ENCODE peak calls at places on chromosome 16, in eight cellular contexts. S is adrenal gland; P is left ventricle myocardium inferior; I is cardiac muscle cell; O is CD4-positive, alpha-beta T cell; B is fibroblast of the aortic adventitia; Y is HFFc6; L is progenitor cell of endocrine pancreas. W is an unnamed sample.

GRCh38 chr16:88690341-88691128 is 4.2 kb upstream of the SNAI3 start:
- DNase-seq in O (no peak), Y (no peak), B (no peak), I (no peak), L (no peak), S (no peak), P (no peak), W (no peak)

GRCh38 chr16:56227936-56228335 is 36.6 kb downstream of the GNAO1 start:
- DNase-seq in P (no peak), I (no peak), B (no peak), S (no peak), O (no peak), Y (no peak), L (no peak), W (no peak)

GRCh38 chr16:14658063-14658462 is 25.3 kb downstream of the BFAR start:
- DNase-seq in B (no peak), O (no peak), I (no peak), Y (no peak), P (no peak), S (no peak), L (no peak), W (no peak)

GRCh38 chr16:30183236-30183960 is at the start of gene CORO1A:
- DNase-seq in L (peak), B (peak), S (peak), P (peak), Y (peak), I (peak), O (peak), W (peak)

GRCh38 chr16:19997264-19997663 is 76.4 kb downstream of the GPR139 start:
- DNase-seq in S (no peak), I (no peak), Y (no peak), P (no peak), L (no peak), O (no peak), B (no peak), W (no peak)

GRCh38 chr16:86868070-86868469 is 289.7 kb downstream of the FOXL1 start:
- DNase-seq in I (no peak), Y (no peak), L (no peak), B (no peak), P (no peak), O (no peak), S (no peak), W (no peak)

GRCh38 chr16:88977028-88977844 is at the start of gene CBFA2T3:
- DNase-seq in L (no peak), I (peak), S (peak), P (peak), O (no peak), Y (no peak), B (no peak), W (peak)

GRCh38 chr16:30626230-30626629 is 16.0 kb upstream of the ZNF689 start:
- DNase-seq in I (no peak), B (no peak), O (no peak), Y (no peak), L (no peak), S (no peak), P (no peak), W (no peak)

GRCh38 chr16:66717112-66717675 is 20.7 kb upstream of the CMTM4 start:
- DNase-seq in O (no peak), I (peak), Y (peak), L (no peak), S (peak), P (peak), B (no peak), W (peak)

GRCh38 chr16:81585785-81586184 is 141.2 kb downstream of the CMIP start:
- DNase-seq in L (no peak), I (no peak), P (no peak), Y (no peak), B (no peak), S (no peak), O (no peak), W (no peak)

GRCh38 chr16:28875134-28876015 is 2.9 kb upstream of the ATP2A1 start:
- DNase-seq in L (no peak), I (no peak), S (no peak), B (no peak), P (no peak), O (no peak), Y (no peak), W (no peak)

GRCh38 chr16:12584488-12585233 is 219.0 kb downstream of the CPPED1 start:
- DNase-seq in B (no peak), L (no peak), O (no peak), I (peak), Y (no peak), S (no peak), P (no peak), W (no peak)

GRCh38 chr16:82481455-82481854 is 145.3 kb upstream of the CDH13 start:
- DNase-seq in P (no peak), L (no peak), O (no peak), Y (no peak), S (no peak), B (no peak), I (no peak), W (no peak)

GRCh38 chr16:51641191-51641765 is 490.2 kb upstream of the SALL1 start:
- DNase-seq in P (no peak), Y (peak), I (no peak), S (no peak), B (peak), L (no peak), O (no peak), W (no peak)

GRCh38 chr16:51637744-51638100 is 486.7 kb upstream of the SALL1 start:
- DNase-seq in B (peak), Y (no peak), I (peak), L (no peak), P (no peak), O (no peak), S (no peak), W (no peak)

GRCh38 chr16:51638338-51639135 is 487.5 kb upstream of the SALL1 start:
- DNase-seq in Y (peak), B (peak), P (no peak), O (no peak), I (no peak), S (no peak), L (no peak), W (no peak)

GRCh38 chr16:51636913-51637743 is 486.1 kb upstream of the SALL1 start:
- DNase-seq in O (no peak), L (no peak), B (no peak), P (no peak), I (peak), S (no peak), Y (peak), W (no peak)

DNA sequence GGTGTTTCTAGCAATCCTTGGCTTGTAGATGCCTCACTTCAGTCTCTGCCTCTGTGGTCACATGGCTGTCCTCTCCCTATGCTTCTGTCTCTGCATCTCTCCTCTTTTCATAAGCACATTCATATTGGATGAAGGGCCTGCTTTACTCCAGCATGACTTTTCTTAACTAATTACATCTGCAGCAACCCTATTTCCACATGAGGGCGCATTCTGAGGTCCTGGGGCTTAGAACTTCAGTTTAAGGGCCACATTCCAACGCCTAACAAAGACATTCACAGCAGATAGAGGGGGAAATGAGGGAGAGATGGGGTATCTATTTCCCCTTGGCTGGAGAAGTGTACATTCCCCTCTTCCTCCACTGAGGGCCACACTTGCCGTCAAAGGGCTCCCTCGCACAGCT is 489.1 kb upstream of the SALL1 start:
- DNase-seq in O (no peak), Y (no peak), B (no peak), S (no peak), I (no peak), L (no peak), P (no peak), W (no peak)
- TF ChIP-seq CTCF in O (no peak), Y (peak), B (no peak), S (no peak), I (no peak), L (no peak), P (no peak), W (no peak)

DNA sequence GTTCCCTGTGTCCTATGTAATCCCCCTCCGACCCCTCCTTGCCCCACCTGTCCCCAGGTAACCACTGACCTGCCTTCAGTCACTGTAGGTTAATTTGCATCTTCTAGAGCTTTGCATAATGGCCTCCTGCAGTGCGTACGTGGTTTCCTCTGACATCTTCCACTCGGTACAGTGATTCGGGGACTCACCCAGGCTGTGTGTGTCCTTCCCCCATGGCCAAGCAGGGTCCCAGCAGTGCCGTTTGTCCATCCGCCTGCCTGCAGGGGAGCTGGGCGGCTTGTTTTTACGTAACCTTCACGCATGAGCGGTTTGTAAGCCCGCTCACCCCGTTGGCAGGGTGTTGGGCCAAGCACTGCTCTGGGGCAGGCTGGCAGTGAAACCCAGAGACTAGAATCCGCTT is 7.9 kb downstream of the MAPK8IP3 start:
- DNase-seq in B (no peak), Y (no peak), O (no peak), S (no peak), P (no peak), L (no peak), I (no peak), W (no peak)
- TF ChIP-seq CTCF in B (no peak), Y (no peak), O (no peak), S (no peak), P (no peak), L (no peak), I (no peak), W (no peak)

GRCh38 chr16:47928008-47928407 is 227.8 kb downstream of the ABCC12 start:
- DNase-seq in L (no peak), S (no peak), P (no peak), B (no peak), Y (no peak), I (no peak), O (no peak), W (no peak)
- TF ChIP-seq CTCF in L (no peak), S (no peak), P (no peak), B (no peak), Y (peak), I (no peak), O (no peak), W (no peak)

GRCh38 chr16:85238233-85238647 is 126.0 kb upstream of the CIBAR2 start:
- DNase-seq in O (no peak), B (peak), L (no peak), S (peak), Y (peak), P (peak), I (peak), W (no peak)
- TF ChIP-seq CTCF in O (no peak), B (peak), L (no peak), S (no peak), Y (peak), P (no peak), I (peak), W (no peak)

DNA sequence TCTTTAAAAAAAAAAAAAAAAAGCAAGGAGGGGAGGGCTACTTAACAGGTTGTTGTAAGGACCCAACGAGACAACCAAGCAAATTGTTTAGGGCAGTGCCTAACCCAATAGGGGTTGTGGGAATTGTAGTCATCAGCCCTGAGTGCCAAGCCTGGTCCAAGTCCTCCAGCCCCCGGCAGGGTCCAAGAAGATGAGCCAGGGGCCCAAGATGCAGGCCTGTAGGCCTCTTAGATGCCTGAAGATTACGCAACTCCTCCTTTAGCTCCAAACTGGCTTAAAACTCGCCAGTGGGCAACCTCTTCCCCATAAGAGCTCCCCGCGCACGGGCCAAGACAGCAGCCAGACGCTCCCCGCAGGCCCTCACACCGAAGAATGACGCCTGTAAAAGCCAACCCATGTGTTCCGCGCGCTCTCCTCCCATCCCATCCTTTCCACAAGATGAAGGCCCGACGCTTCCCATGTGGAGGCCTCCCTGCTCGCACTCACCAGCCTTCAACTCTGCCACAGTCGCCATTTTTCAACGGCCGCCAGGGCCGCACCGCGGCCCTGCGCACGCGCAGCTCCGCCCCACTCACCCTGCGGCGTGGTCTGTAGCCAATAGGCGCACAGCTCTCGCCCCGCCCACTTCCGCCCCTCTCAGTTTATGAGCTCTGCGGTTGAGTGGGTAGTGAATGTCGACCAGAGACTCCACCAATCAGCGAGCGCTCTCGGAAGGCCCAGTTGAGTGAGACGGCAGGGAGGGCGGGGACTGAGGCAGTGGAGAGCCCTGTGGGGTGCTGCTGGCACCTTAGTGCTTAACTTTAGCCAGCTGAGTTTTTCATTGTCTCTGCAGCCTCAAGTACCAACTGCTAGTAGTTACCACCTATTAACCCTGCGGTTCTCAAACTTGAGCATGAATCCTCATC is at the start of gene CEP20:
- DNase-seq in B (peak), L (peak), S (peak), P (peak), Y (peak), I (peak), O (peak), W (peak)
- TF ChIP-seq CTCF in B (peak), L (no peak), S (peak), P (peak), Y (peak), I (peak), O (no peak), W (peak)

W was measured in neural crest cell.